ENCODE peak calls at places on chromosome 20, in nine cellular contexts. O is hepatocyte, V is GM06990, R is AG09309, Z is foreskin fibroblast, T is cardiac muscle cell, H is adrenal gland, P is fibroblast of lung, E is Peyer's patch. B is an unnamed sample.
A peak's percentile ranks its signal among the peaks of the same experiment; 100 is the strongest.

GRCh38 chr20:63687419-63688233 is 8.8 kb upstream of the TNFRSF6B start:
- DNase-seq in O (no peak), V (no peak), R (no peak), Z (no peak), T (no peak), H (no peak), P (no peak), E (no peak), B (no peak)

GRCh38 chr20:62117362-62117646 is 5.0 kb upstream of the LSM14B start:
- DNase-seq in O (no peak), V (no peak), R (no peak), Z (no peak), T (no peak), H (no peak), P (no peak), E (no peak), B (no peak)

GRCh38 chr20:48630342-48631075 is 197.3 kb downstream of the PREX1 start:
- DNase-seq in O (no peak), V (no peak), R (no peak), Z (no peak), T (no peak), H (no peak), P (peak; percentile 25), E (no peak), B (no peak)

GRCh38 chr20:48984575-48985219 is 61.4 kb upstream of the CSE1L start:
- DNase-seq in O (no peak), V (no peak), R (no peak), Z (no peak), T (no peak), H (no peak), P (peak; percentile 17), E (no peak), B (peak; percentile 52)

GRCh38 chr20:61628480-61628879 is 376.4 kb downstream of the CDH4 start:
- DNase-seq in O (no peak), V (no peak), R (no peak), Z (no peak), T (no peak), H (no peak), P (no peak), E (no peak), B (no peak)

GRCh38 chr20:4568560-4568959 is 153.1 kb upstream of the PRND start:
- DNase-seq in O (no peak), V (no peak), R (no peak), Z (no peak), T (no peak), H (no peak), P (no peak), E (no peak), B (no peak)

GRCh38 chr20:63117151-63117550 is 98.8 kb downstream of the YTHDF1 start:
- DNase-seq in O (no peak), V (no peak), R (no peak), Z (no peak), T (no peak), H (no peak), P (no peak), E (no peak), B (no peak)

GRCh38 chr20:50487397-50487796 is 22.8 kb upstream of the PTPN1 start:
- DNase-seq in O (no peak), V (no peak), R (no peak), Z (no peak), T (no peak), H (no peak), P (no peak), E (no peak), B (no peak)

GRCh38 chr20:56588996-56589395 is 40.1 kb upstream of the TFAP2C start:
- DNase-seq in O (no peak), V (no peak), R (no peak), Z (no peak), T (no peak), H (no peak), P (no peak), E (no peak), B (no peak)

GRCh38 chr20:57672164-57672563 is 37.7 kb downstream of the PMEPA1 start:
- DNase-seq in O (no peak), V (no peak), R (no peak), Z (no peak), T (peak; percentile 32), H (peak; percentile 50), P (peak; percentile 60), E (peak; percentile 57), B (peak; percentile 62)

DNA sequence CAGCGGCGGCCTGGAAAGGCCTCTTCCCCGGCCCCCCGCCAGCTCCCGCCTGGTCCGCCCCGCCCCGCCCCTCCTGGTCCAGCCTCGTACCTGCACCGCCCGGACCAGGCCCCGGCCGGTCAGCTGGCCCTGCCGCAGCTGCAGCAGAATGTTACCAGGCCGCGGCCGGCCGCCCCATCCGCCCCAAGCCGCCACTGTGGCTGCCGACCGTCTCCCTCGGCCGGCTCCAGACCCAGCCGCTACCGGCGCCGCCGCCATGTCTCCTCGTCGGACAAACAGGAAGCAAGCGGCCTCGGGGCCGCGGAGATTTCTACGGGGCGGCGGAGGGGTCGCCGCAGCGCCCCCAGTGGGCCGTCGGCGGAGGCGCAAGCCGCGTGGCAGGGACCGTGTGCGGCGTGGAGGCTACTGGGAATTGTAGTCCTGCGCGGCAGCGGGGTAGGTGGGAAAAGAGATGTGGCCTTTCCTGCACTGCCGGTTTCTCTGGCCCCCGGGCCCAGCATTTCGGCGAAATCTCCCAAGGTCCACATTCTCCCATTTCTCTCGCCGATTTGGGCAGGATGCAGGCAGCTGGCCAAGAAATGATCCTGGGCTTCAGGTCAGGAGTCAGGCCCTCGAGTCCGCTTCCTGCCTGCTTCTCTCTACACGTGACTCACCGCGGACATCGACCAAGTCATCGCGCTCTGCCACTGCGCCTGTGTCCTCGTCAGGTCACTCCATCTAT is at the start of gene TRPC4AP:
- DNase-seq in O (peak; percentile 94), V (peak; percentile 95), R (no peak), Z (peak; percentile 96), T (peak; percentile 94), H (peak; percentile 90), P (peak; percentile 83), E (peak; percentile 94), B (peak; percentile 92)
- H3K4me3 ChIP-seq in O (peak within 1 kb of the TSS; percentile 95), V (peak within 1 kb of the TSS; percentile 95), R (peak within 1 kb of the TSS; percentile 65), Z (peak within 1 kb of the TSS; percentile 97), T (peak within 1 kb of the TSS; percentile 71), H (peak within 1 kb of the TSS; percentile 28), P (peak within 1 kb of the TSS; percentile 97), E (peak within 1 kb of the TSS; percentile 86), B (peak within 1 kb of the TSS; percentile 87)

DNA sequence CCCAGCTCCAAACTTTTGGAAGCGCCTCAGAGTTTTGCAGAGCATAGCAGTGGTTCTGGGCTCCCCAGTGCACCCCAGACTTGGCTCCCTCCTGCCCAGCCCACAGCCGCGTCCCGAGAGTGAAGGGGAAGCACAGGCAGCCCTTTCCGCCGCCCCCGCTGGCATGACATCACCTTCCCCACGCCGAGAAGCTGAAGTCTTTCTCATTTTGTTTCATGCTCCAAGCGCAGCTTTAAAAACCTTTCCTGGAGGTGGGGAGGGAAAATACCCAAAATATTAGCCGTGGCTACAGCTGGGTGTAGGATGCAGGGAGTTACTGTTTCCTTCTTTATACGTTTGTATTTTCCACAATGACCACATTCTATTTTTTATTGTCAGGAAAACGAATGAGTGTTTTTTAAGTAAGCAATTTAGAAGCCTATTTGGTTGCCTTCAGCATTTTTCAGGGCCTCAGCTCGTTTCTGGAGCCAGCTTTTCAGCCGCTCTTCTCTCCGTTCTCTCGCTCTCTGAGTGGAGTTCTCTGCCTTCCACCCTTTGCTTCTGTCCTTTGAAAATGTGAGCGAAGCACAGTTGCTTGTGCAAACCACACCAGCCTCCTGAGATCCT is 72.8 kb downstream of the SNX5 start:
- DNase-seq in O (no peak), V (peak; percentile 64), R (no peak), Z (peak; percentile 84), T (peak; percentile 64), H (no peak), P (peak; percentile 74), E (peak; percentile 70), B (peak; percentile 66)
- H3K4me3 ChIP-seq in O (no peak overlapping the region), V (peak overlapping the region; percentile 43), R (peak overlapping the region; percentile 29), Z (peak overlapping the region; percentile 46), T (no peak overlapping the region), H (no peak overlapping the region), P (peak overlapping the region; percentile 23), E (peak overlapping the region; percentile 22), B (peak overlapping the region; percentile 23)

DNA sequence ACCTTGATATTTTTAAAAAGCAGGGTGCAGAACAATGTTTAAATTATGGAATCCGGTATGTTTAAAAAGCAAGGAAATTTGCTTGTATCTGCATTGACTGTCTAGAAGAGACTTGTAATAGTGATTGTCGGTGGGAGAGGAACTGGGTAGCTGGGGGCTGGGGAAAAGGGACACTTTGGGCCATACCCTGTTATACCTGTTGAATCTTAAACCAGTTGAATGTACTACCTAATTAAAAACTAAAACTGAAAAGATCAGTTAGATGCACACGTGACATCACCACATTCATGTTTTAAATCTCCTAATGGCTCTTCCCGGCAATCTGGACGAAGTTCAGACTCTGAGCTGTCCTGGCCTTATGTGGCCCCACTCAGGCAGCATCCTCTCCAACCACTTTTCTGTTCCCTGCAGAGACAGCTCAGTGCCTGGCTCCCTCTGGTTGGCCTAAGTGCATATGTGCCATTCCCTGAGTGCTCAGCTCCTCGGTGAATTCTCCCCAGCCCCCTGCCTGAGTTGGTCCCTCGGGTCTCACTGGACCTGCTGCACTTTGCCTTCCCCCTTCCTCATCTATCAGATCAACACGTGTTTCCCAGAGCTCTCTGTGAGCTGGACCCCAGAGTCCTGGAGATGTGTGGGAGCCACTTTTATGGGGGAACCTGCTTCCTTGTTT is 36.3 kb downstream of the SLC52A3 start:
- DNase-seq in O (no peak), V (no peak), R (no peak), Z (peak; percentile 30), T (no peak), H (no peak), P (no peak), E (no peak), B (no peak)
- H3K4me3 ChIP-seq in O (no peak overlapping the region), V (no peak overlapping the region), R (no peak overlapping the region), Z (no peak overlapping the region), T (no peak overlapping the region), H (no peak overlapping the region), P (no peak overlapping the region), E (no peak overlapping the region), B (no peak overlapping the region)

GRCh38 chr20:39049148-39049547 is 87.0 kb downstream of the DHX35 start:
- DNase-seq in O (no peak), V (no peak), R (no peak), Z (no peak), T (no peak), H (no peak), P (no peak), E (no peak), B (no peak)

GRCh38 chr20:39049684-39050554 is 87.8 kb downstream of the DHX35 start:
- DNase-seq in O (peak; percentile 86), V (peak; percentile 88), R (no peak), Z (peak; percentile 87), T (peak; percentile 79), H (peak; percentile 75), P (peak; percentile 59), E (peak; percentile 89), B (peak; percentile 61)

GRCh38 chr20:39048000-39048696 is 86.0 kb downstream of the DHX35 start:
- DNase-seq in O (peak; percentile 90), V (peak; percentile 67), R (no peak), Z (peak; percentile 91), T (peak; percentile 86), H (peak; percentile 76), P (peak; percentile 57), E (peak; percentile 92), B (peak; percentile 78)

GRCh38 chr20:39052676-39053075 is 90.5 kb downstream of the DHX35 start:
- DNase-seq in O (no peak), V (no peak), R (no peak), Z (no peak), T (no peak), H (no peak), P (no peak), E (no peak), B (no peak)

DNA sequence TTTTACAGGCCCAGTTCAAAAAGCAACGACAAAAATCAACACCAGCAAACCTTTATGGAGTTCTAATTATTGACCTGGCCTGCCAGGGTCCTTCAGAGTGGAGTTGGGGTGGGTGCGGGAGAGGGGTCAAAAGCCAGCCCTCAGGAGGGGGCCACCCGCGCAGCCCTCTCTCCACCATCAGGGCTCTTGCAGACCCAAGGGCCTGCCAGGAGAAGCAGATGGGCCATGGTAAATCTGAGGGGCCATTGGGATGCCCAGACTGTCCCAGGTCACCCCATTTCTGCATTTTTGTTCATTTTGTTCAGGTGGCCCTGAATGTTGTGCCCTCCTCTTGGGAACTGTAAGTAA is 88.4 kb downstream of the DHX35 start:
- DNase-seq in O (no peak), V (no peak), R (no peak), Z (no peak), T (no peak), H (no peak), P (no peak), E (no peak), B (no peak)
- H3K4me3 ChIP-seq in O (peak overlapping the region; percentile 73), V (peak overlapping the region; percentile 80), R (peak overlapping the region; percentile 77), Z (peak overlapping the region; percentile 83), T (peak overlapping the region; percentile 55), H (no peak overlapping the region), P (peak overlapping the region; percentile 66), E (peak overlapping the region; percentile 74), B (peak overlapping the region; percentile 60)